ENCODE peak calls at places on chromosome 18, in eight cellular contexts. X is GF-D8; F is T-helper 1 cell; D is KG1; W is CD8-positive, alpha-beta T cell; E is activated CD8-positive, alpha-beta T cell treated with anti-CD3 and anti-CD28 coated beads for 36 hours; G is B cell; Z is T-helper 17 cell. H is an unnamed sample.

GRCh38 chr18:34867520-34867919 is 157.4 kb downstream of the DTNA start:
- DNase-seq in X (no peak), F (no peak), D (no peak), W (no peak), E (peak), G (no peak), Z (no peak), H (peak)

GRCh38 chr18:70337139-70337972 is 48.5 kb downstream of the SOCS6 start:
- DNase-seq in X (no peak), F (no peak), D (no peak), W (no peak), E (no peak), G (no peak), Z (no peak), H (peak)

GRCh38 chr18:22563098-22563707 is 145.5 kb upstream of the CTAGE1 start:
- DNase-seq in X (peak), F (no peak), D (peak), W (no peak), E (peak), G (no peak), Z (no peak), H (peak)

GRCh38 chr18:29853126-29853525 is 1189.4 kb downstream of the DSC3 start:
- DNase-seq in X (no peak), F (no peak), D (no peak), W (no peak), E (no peak), G (no peak), Z (no peak), H (no peak)

GRCh38 chr18:67232406-67232805 is 284.1 kb downstream of the DSEL start:
- DNase-seq in X (no peak), F (no peak), D (no peak), W (no peak), E (no peak), G (no peak), Z (no peak), H (peak)

GRCh38 chr18:702957-703659 is 9.3 kb downstream of the ENOSF1 start:
- DNase-seq in X (peak), F (no peak), D (no peak), W (no peak), E (no peak), G (no peak), Z (no peak), H (peak)

GRCh38 chr18:59140287-59140885 is 702 bp downstream of the SEC11C start:
- DNase-seq in X (no peak), F (no peak), D (no peak), W (no peak), E (no peak), G (peak), Z (no peak), H (peak)

GRCh38 chr18:75161629-75162028 is 47.3 kb downstream of the PTGR3 start:
- DNase-seq in X (peak), F (no peak), D (peak), W (no peak), E (peak), G (peak), Z (no peak), H (peak)

GRCh38 chr18:6106116-6106645 is 210.9 kb upstream of the TMEM200C start:
- DNase-seq in X (no peak), F (no peak), D (no peak), W (no peak), E (no peak), G (no peak), Z (no peak), H (no peak)

GRCh38 chr18:52339891-52340371 is at the start of gene DCC:
- DNase-seq in X (no peak), F (no peak), D (no peak), W (no peak), E (peak), G (no peak), Z (no peak), H (peak)

GRCh38 chr18:9757851-9758587 is 49.9 kb downstream of the RAB31 start:
- DNase-seq in X (no peak), F (no peak), D (no peak), W (no peak), E (no peak), G (no peak), Z (no peak), H (peak)

GRCh38 chr18:69636529-69637301 is 236.0 kb downstream of the DOK6 start:
- DNase-seq in X (no peak), F (peak), D (no peak), W (no peak), E (peak), G (no peak), Z (no peak), H (peak)

GRCh38 chr18:71008257-71008656 is 719.4 kb downstream of the SOCS6 start:
- DNase-seq in X (peak), F (no peak), D (no peak), W (no peak), E (no peak), G (no peak), Z (no peak), H (no peak)

GRCh38 chr18:41818381-41819355 is 136.4 kb upstream of the PIK3C3 start:
- DNase-seq in X (peak), F (no peak), D (no peak), W (no peak), E (no peak), G (no peak), Z (no peak), H (no peak)

GRCh38 chr18:6362559-6363129 is 52.1 kb downstream of the L3MBTL4 start:
- DNase-seq in X (no peak), F (no peak), D (no peak), W (no peak), E (no peak), G (no peak), Z (no peak), H (no peak)

GRCh38 chr18:22840606-22841144 is 92.5 kb upstream of the RBBP8 start:
- DNase-seq in X (no peak), F (no peak), D (no peak), W (no peak), E (no peak), G (no peak), Z (no peak), H (no peak)

GRCh38 chr18:1020731-1021344 is 116.2 kb downstream of the ADCYAP1 start:
- DNase-seq in X (no peak), F (no peak), D (no peak), W (no peak), E (no peak), G (no peak), Z (no peak), H (no peak)

GRCh38 chr18:2883137-2883671 is 36.4 kb downstream of the EMILIN2 start:
- DNase-seq in X (peak), F (no peak), D (peak), W (no peak), E (peak), G (no peak), Z (peak), H (no peak)

GRCh38 chr18:58338961-58339722 is 289.7 kb downstream of the ALPK2 start:
- DNase-seq in X (no peak), F (no peak), D (no peak), W (no peak), E (no peak), G (no peak), Z (no peak), H (peak)

GRCh38 chr18:79581406-79581805 is 98.2 kb upstream of the CTDP1 start:
- DNase-seq in X (no peak), F (no peak), D (no peak), W (no peak), E (no peak), G (peak), Z (no peak), H (no peak)

GRCh38 chr18:36328385-36328858 is 30.9 kb downstream of the FHOD3 start:
- DNase-seq in X (no peak), F (no peak), D (no peak), W (no peak), E (no peak), G (no peak), Z (no peak), H (no peak)

GRCh38 chr18:59021500-59021899 is 118.2 kb upstream of the SEC11C start:
- DNase-seq in X (no peak), F (no peak), D (no peak), W (no peak), E (no peak), G (no peak), Z (no peak), H (no peak)

GRCh38 chr18:13730486-13730885 is 4.0 kb downstream of the RNMT start:
- DNase-seq in X (no peak), F (no peak), D (no peak), W (no peak), E (no peak), G (no peak), Z (no peak), H (no peak)

GRCh38 chr18:79911009-79911870 is 40.2 kb downstream of the SLC66A2 start:
- DNase-seq in X (no peak), F (no peak), D (no peak), W (no peak), E (no peak), G (no peak), Z (no peak), H (no peak)

GRCh38 chr18:45687617-45688016 is 36.4 kb upstream of the SLC14A1 start:
- DNase-seq in X (peak), F (peak), D (no peak), W (peak), E (peak), G (peak), Z (no peak), H (no peak)

GRCh38 chr18:66900837-66901236 is 296.9 kb upstream of the CDH19 start:
- DNase-seq in X (no peak), F (no peak), D (no peak), W (no peak), E (no peak), G (no peak), Z (no peak), H (no peak)

H was measured in mesenchymal stem cell.